ENCODE peak calls at places on chromosome 13, in eight cellular contexts. F is SK-N-SH, J is HCT116, L is stomach, Z is upper lobe of left lung, H is prostate gland, K is H1, S is breast epithelium. T is an unnamed sample.

GRCh38 chr13:99357149-99357596 is 50.0 kb upstream of the GPR183 start:
- DNase-seq in Z (no peak), L (no peak), S (no peak), H (no peak), J (no peak), F (no peak), K (no peak), T (no peak)

GRCh38 chr13:114129649-114130062 is 2.8 kb downstream of the RASA3 start:
- DNase-seq in K (no peak), L (no peak), J (no peak), Z (no peak), F (no peak), S (no peak), H (no peak), T (no peak)

GRCh38 chr13:23378009-23378632 is 55.4 kb downstream of the SACS start:
- DNase-seq in J (no peak), F (no peak), K (no peak), S (no peak), L (no peak), H (no peak), Z (no peak), T (no peak)

GRCh38 chr13:99931462-99931861 is 40.1 kb downstream of the ZIC5 start:
- DNase-seq in L (no peak), H (no peak), J (no peak), K (no peak), Z (no peak), S (no peak), F (no peak), T (no peak)

GRCh38 chr13:21676611-21677021 is 5.7 kb downstream of the FGF9 start:
- DNase-seq in H (no peak), F (peak; percentile 11), K (no peak), Z (no peak), J (no peak), L (peak; percentile 41), S (no peak), T (no peak)

GRCh38 chr13:106819413-106820180 is 251.7 kb upstream of the ARGLU1 start:
- DNase-seq in Z (no peak), K (no peak), F (no peak), J (no peak), S (no peak), H (no peak), L (no peak), T (no peak)

GRCh38 chr13:85266331-85266730 is 532.9 kb downstream of the SLITRK6 start:
- DNase-seq in K (no peak), H (no peak), J (no peak), S (no peak), Z (no peak), F (no peak), L (no peak), T (peak; percentile 78)

GRCh38 chr13:112877976-112878955 is 90.7 kb upstream of the MCF2L start:
- DNase-seq in S (no peak), F (no peak), L (no peak), H (no peak), K (no peak), Z (no peak), J (no peak), T (no peak)

GRCh38 chr13:19822673-19823072 is 39.9 kb upstream of the PSPC1 start:
- DNase-seq in S (no peak), K (no peak), J (no peak), L (no peak), Z (no peak), F (no peak), H (no peak), T (no peak)

GRCh38 chr13:112506046-112506445 is 81.9 kb downstream of the TUBGCP3 start:
- DNase-seq in F (no peak), L (no peak), S (no peak), K (no peak), H (no peak), Z (no peak), J (no peak), T (no peak)

GRCh38 chr13:99339736-99340392 is 32.7 kb upstream of the GPR183 start:
- DNase-seq in J (no peak), K (no peak), H (peak; percentile 51), S (no peak), F (no peak), Z (no peak), L (peak; percentile 69), T (no peak)

GRCh38 chr13:99916366-99917103 is 55.0 kb downstream of the ZIC5 start:
- DNase-seq in H (peak; percentile 23), Z (no peak), K (no peak), F (peak; percentile 73), L (no peak), S (no peak), J (peak; percentile 73), T (peak; percentile 77)

GRCh38 chr13:79490846-79491245 is 9.9 kb downstream of the NDFIP2 start:
- DNase-seq in K (no peak), H (no peak), J (no peak), F (no peak), L (no peak), Z (no peak), S (no peak), T (no peak)

GRCh38 chr13:76803831-76804230 is 82.4 kb downstream of the KCTD12 start:
- DNase-seq in F (no peak), K (no peak), L (no peak), Z (no peak), J (no peak), S (no peak), H (no peak), T (no peak)

GRCh38 chr13:31749929-31750328 is 10.6 kb downstream of the RXFP2 start:
- DNase-seq in L (no peak), F (no peak), S (no peak), H (no peak), K (no peak), J (no peak), Z (no peak), T (no peak)

GRCh38 chr13:102195566-102196462 is 206.0 kb downstream of the FGF14 start:
- DNase-seq in K (no peak), H (no peak), L (no peak), Z (no peak), S (no peak), F (peak; percentile 45), J (no peak), T (peak; percentile 22)

GRCh38 chr13:29021717-29022116 is 201.6 kb downstream of the MTUS2 start:
- DNase-seq in F (no peak), Z (no peak), K (no peak), H (no peak), S (no peak), L (no peak), J (no peak), T (no peak)

GRCh38 chr13:98842858-98843481 is 90.5 kb upstream of the SLC15A1 start:
- DNase-seq in S (no peak), J (peak; percentile 57), L (peak; percentile 71), Z (no peak), H (peak; percentile 46), F (peak; percentile 72), K (no peak), T (peak; percentile 73)

GRCh38 chr13:68375004-68375403 is 1144.9 kb upstream of the PCDH9 start:
- DNase-seq in H (no peak), J (no peak), L (no peak), F (no peak), Z (no peak), S (no peak), K (no peak), T (no peak)

DNA sequence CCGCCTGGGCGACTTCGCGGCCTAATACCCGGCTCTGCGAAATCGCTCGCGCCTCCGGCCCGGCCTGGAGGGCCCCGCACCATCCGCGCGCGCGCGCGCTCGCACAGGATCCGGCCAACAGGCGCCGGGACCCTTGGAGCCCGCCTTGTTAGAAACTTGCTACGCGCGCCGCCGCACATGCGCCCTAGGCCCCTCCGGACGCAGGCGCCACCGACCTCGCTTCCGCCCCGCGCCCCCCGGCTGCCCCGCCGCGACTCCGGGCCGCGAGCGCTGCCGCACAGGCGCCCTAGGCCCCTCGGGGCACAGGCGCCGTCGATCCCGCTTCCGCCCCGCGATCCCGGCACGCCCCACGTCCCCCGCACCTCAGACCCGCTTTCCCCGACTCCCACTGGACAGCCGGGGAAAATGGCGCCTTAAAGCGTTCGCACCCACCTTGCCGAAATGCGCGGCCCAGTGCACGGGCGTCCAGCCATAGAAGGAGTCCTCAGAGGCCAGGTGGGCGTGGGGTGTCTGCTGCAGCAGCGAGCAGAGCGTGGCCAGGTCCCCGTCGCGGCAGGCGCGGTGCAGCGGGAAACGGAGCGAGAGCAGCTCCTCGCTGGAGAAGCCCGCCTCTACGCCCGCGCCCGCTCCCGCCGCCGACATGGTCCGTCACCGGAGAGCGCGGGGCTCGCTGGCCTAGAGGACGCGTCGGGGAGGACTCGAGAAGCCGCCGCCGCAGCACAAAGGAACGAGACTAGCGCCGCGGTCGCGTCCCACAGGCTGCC is 394 bp downstream of the ANKRD10 start:
- DNase-seq in H (peak; percentile 60), Z (peak; percentile 97), S (no peak), F (peak; percentile 88), J (no peak), K (no peak), L (peak; percentile 77), T (no peak)
- TF ChIP-seq POLR2AphosphoS5 in H (no peak), Z (peak; percentile 84), S (peak; percentile 65), F (peak; percentile 87), J (peak; percentile 83), K (peak; percentile 67), L (peak; percentile 94), T (peak; percentile 72)

DNA sequence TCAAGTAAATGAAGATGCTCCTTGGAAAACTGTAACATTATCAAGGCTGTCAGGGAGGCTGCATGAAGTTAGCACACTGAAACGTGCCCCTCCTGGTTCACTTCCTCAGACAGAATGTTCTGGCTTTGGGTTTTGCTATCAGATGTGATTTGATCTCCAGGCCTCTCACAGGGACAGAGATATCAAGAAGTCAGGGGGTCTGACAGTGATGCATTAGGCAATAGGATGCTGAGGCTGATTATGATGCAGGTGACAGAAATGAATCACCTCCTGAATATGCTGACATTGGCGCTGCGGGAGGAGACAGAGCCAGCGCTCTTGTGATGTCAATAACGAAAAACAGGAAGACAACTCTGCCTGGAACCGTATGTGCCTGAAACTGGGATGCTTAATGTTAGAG is 278.5 kb downstream of the DCT start:
- DNase-seq in H (no peak), J (no peak), K (no peak), L (no peak), Z (no peak), S (no peak), F (no peak), T (no peak)
- TF ChIP-seq POLR2AphosphoS5 in H (no peak), J (no peak), K (no peak), L (no peak), Z (no peak), S (no peak), F (no peak), T (no peak)

DNA sequence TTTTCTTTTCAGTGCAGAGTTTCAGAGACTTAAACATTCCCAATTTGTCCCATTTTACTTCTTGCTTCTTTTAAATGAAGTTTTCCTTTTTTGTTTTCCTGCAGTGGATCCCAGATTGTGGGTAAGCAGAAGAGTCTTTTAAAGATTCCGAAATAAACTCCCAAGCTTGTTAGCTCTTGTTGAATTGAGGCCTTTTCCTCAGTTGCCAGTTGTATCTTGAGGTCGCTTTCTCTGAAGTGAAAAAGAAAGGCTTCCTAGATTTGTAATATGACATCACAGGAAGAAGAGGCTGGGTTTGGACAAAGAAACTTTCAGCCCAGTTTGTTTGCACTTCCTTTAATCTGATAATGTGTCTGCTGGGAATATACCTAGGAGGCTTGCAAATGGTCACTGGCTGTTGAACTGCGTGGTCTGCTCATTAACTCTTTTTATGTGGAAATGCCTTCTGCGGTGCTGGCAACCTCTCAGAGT is at the start of gene LPAR6:
- DNase-seq in S (no peak), J (no peak), F (no peak), L (no peak), K (no peak), H (peak; percentile 74), Z (no peak), T (no peak)
- TF ChIP-seq POLR2AphosphoS5 in S (peak; percentile 59), J (no peak), F (no peak), L (peak; percentile 91), K (no peak), H (peak; percentile 97), Z (peak; percentile 40), T (peak; percentile 40)

GRCh38 chr13:30032263-30032662 is 181.8 kb upstream of the UBL3 start:
- DNase-seq in L (no peak), S (no peak), F (no peak), K (no peak), H (no peak), Z (no peak), J (no peak), T (no peak)
- TF ChIP-seq POLR2AphosphoS5 in L (no peak), S (no peak), F (no peak), K (no peak), H (no peak), Z (no peak), J (no peak), T (no peak)